ENCODE peak calls at places on chromosomes 3 and 15, in six cellular contexts. M is H1, J is IMR-90, G is mesenchymal stem cell, Y is trophoblast cell, L is H9. E is an unnamed sample.

GRCh38 chr15:60933914-60934885 is 294.9 kb downstream of the RORA start:
- DNase-seq in L (no peak), M (no peak), G (no peak), Y (peak), J (peak), E (no peak)

GRCh38 chr3:140828585-140828984 is 113.1 kb upstream of the SLC25A36 start:
- DNase-seq in M (no peak), J (no peak), Y (no peak), L (no peak), G (no peak), E (no peak)

GRCh38 chr3:89690649-89691048 is 583.2 kb downstream of the EPHA3 start:
- DNase-seq in J (peak), Y (no peak), G (no peak), L (no peak), M (no peak), E (no peak)

GRCh38 chr3:173838644-173839043 is 441.1 kb downstream of the NLGN1 start:
- DNase-seq in G (no peak), L (no peak), Y (no peak), M (no peak), J (no peak), E (no peak)

GRCh38 chr3:8563146-8563545 is 61.5 kb downstream of the LMCD1 start:
- DNase-seq in G (no peak), Y (no peak), M (no peak), L (no peak), J (no peak), E (no peak)

GRCh38 chr3:123092243-123092642 is 25.4 kb downstream of the PDIA5 start:
- DNase-seq in J (no peak), G (no peak), Y (no peak), M (no peak), L (no peak), E (no peak)

GRCh38 chr3:152258448-152259302 is 10.1 kb upstream of the MBNL1 start:
- DNase-seq in Y (peak), G (peak), J (peak), M (no peak), L (no peak), E (no peak)

GRCh38 chr3:196643201-196643749 is 3.8 kb downstream of the NRROS start:
- DNase-seq in L (no peak), J (no peak), M (no peak), Y (peak), G (no peak), E (no peak)

GRCh38 chr3:66407281-66408218 is 93.3 kb downstream of the LRIG1 start:
- DNase-seq in M (peak), L (peak), J (peak), G (peak), Y (peak), E (peak)

GRCh38 chr15:98002874-98003273 is 42.4 kb downstream of the ARRDC4 start:
- DNase-seq in J (no peak), Y (no peak), M (no peak), G (no peak), L (no peak), E (no peak)

GRCh38 chr3:147797095-147797494 is 387.9 kb downstream of the ZIC1 start:
- DNase-seq in G (no peak), Y (no peak), M (no peak), L (no peak), J (no peak), E (no peak)

GRCh38 chr15:78987891-78988360 is 43.1 kb upstream of the CTSH start:
- DNase-seq in L (no peak), J (no peak), Y (no peak), M (no peak), G (no peak), E (no peak)

GRCh38 chr3:151008699-151009098 is 36.2 kb upstream of the CLRN1 start:
- DNase-seq in M (no peak), L (no peak), Y (peak), J (peak), G (peak), E (peak)

GRCh38 chr3:172018364-172018763 is 21.0 kb upstream of the FNDC3B start:
- DNase-seq in L (no peak), M (no peak), Y (no peak), J (no peak), G (no peak), E (no peak)

GRCh38 chr3:167882057-167882667 is 146.6 kb downstream of the SERPINI1 start:
- DNase-seq in Y (peak), M (no peak), L (no peak), G (peak), J (peak), E (no peak)

GRCh38 chr3:72768976-72769375 is 79.3 kb downstream of the SHQ1 start:
- DNase-seq in J (no peak), Y (no peak), L (no peak), M (no peak), G (no peak), E (no peak)

GRCh38 chr3:69716119-69716518 is 23.1 kb upstream of the MITF start:
- DNase-seq in J (no peak), G (no peak), L (no peak), Y (no peak), M (no peak), E (no peak)

GRCh38 chr3:100073555-100074307 is 40.6 kb downstream of the FILIP1L start:
- DNase-seq in Y (no peak), G (peak), L (peak), M (no peak), J (peak), E (peak)

GRCh38 chr15:71332605-71333004 is 217.3 kb downstream of the THSD4 start:
- DNase-seq in M (no peak), L (no peak), G (peak), Y (peak), J (peak), E (no peak)

GRCh38 chr3:12993623-12994356 is 79.4 kb downstream of the IQSEC1 start:
- DNase-seq in L (peak), M (peak), Y (peak), G (peak), J (no peak), E (no peak)

GRCh38 chr3:150599611-150600297 is 3.4 kb upstream of the SELENOT start:
- DNase-seq in M (no peak), J (peak), L (peak), G (peak), Y (peak), E (no peak)

GRCh38 chr3:16174389-16174788 is at the start of gene GALNT15:
- DNase-seq in J (peak), L (peak), Y (no peak), G (peak), M (no peak), E (no peak)

GRCh38 chr3:44529927-44530326 is 25.1 kb upstream of the ZKSCAN7 start:
- DNase-seq in L (no peak), M (no peak), Y (peak), G (no peak), J (peak), E (no peak)

GRCh38 chr15:83398591-83398990 is 48.5 kb upstream of the SH3GL3 start:
- DNase-seq in M (no peak), L (no peak), Y (peak), G (peak), J (peak), E (no peak)

GRCh38 chr15:60528530-60528929 is 49.6 kb upstream of the ICE2 start:
- DNase-seq in G (peak), M (no peak), Y (no peak), L (no peak), J (peak), E (no peak)

DNA sequence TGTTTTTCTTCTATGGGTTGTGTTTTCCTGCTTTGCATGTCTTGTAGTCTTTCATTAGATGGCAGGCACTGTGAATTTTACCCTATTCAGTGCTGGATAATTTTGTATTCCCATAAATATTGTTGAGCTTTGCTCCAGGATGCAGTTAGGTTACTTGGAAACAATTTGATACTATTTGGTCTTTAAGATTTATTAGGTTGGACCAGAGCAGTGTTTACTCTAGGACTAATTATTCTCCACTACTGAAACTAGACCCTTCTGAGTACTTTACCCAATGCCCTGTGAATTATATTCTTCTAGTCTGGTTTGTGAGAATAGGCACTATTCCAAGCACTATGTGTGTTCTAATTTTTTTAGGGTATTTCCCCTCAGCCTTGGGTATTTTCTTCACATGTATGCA is 37.8 kb upstream of the TASOR start:
- DNase-seq in J (no peak), G (no peak), M (no peak), L (no peak), Y (no peak), E (no peak)
- H3K14ac ChIP-seq in J (no peak), G (no peak), M (no peak), L (no peak), Y (no peak), E (no peak)

DNA sequence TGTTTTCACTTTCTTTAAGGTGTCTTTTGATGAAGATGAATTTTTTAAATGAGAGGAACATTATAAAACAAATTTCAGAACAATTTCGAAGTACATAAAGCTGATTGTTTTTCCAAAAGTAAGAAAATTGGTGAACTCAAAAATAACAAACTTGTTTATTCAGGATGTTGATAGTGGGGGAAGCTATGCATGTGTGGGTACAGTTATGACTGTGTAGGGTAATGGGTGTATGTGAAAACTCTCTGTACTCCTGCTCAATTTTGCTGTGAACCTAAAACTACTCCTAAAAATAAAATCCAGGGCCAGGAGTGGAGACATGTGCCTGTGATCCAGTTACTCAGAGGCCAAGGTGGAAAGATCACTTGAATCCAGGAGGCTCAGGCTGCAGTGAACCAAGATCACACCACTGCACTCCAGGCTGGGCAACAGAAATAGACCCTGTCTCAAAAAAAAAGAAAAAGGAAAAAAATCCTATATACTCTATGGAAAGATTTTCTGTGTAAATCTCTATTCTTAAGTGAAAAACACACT is 37.2 kb downstream of the PIK3CB start:
- DNase-seq in G (no peak), J (no peak), Y (no peak), L (no peak), M (no peak), E (no peak)
- H3K14ac ChIP-seq in G (no peak), J (peak), Y (no peak), L (no peak), M (no peak), E (no peak)

GRCh38 chr3:57855281-57855680 is 99.2 kb downstream of the SLMAP start:
- DNase-seq in J (peak), L (no peak), Y (peak), G (peak), M (no peak), E (no peak)
- H3K14ac ChIP-seq in J (no peak), L (no peak), Y (no peak), G (no peak), M (no peak), E (no peak)

GRCh38 chr3:156258301-156258700 is 137.9 kb downstream of the KCNAB1 start:
- DNase-seq in G (no peak), L (no peak), J (no peak), Y (no peak), M (no peak), E (no peak)
- H3K14ac ChIP-seq in G (no peak), L (no peak), J (no peak), Y (no peak), M (no peak), E (no peak)

GRCh38 chr15:31313223-31313622 is 13.4 kb upstream of the KLF13 start:
- DNase-seq in Y (no peak), M (no peak), J (no peak), L (no peak), G (no peak), E (no peak)
- H3K14ac ChIP-seq in Y (no peak), M (no peak), J (no peak), L (no peak), G (no peak), E (no peak)

GRCh38 chr3:52877085-52877484 is 20.3 kb downstream of the STIMATE start:
- DNase-seq in L (no peak), G (no peak), M (no peak), J (no peak), Y (no peak), E (no peak)
- H3K14ac ChIP-seq in L (no peak), G (no peak), M (no peak), J (no peak), Y (no peak), E (no peak)

GRCh38 chr3:4992118-4992517 is 12.9 kb downstream of the BHLHE40 start:
- DNase-seq in Y (no peak), M (no peak), L (no peak), J (no peak), G (no peak), E (no peak)
- H3K14ac ChIP-seq in Y (no peak), M (no peak), L (no peak), J (no peak), G (no peak), E (no peak)

E was measured in neuronal stem cell.